ENCODE peak calls at places on chromosome 4, in five cellular contexts. W is fibroblast of pulmonary artery, D is AG04450, P is left ventricle myocardium inferior, U is tibial artery. O is an unnamed sample.

GRCh38 chr4:18389118-18389517 is 367.6 kb upstream of the LCORL start:
- DNase-seq in D (no peak), W (no peak), P (no peak), U (no peak), O (no peak)

GRCh38 chr4:159105761-159106243 is 2.9 kb downstream of the RAPGEF2 start:
- DNase-seq in W (peak), D (no peak), U (no peak), P (no peak), O (no peak)

GRCh38 chr4:3771932-3772495 is 5.8 kb downstream of the ADRA2C start:
- DNase-seq in U (peak), W (no peak), D (no peak), P (no peak), O (no peak)

GRCh38 chr4:111681270-111681669 is 464.0 kb upstream of the FAM241A start:
- DNase-seq in U (no peak), W (no peak), D (no peak), P (no peak), O (no peak)

GRCh38 chr4:7799306-7799705 is 140.4 kb downstream of the AFAP1 start:
- DNase-seq in P (no peak), D (no peak), U (no peak), W (no peak), O (no peak)

GRCh38 chr4:74473155-74473811 is 28.3 kb downstream of the AREG start:
- DNase-seq in P (no peak), D (peak), U (peak), W (peak), O (peak)

GRCh38 chr4:149790172-149790907 is 25.3 kb downstream of the IQCM start:
- DNase-seq in W (peak), D (no peak), U (no peak), P (no peak), O (peak)

GRCh38 chr4:140099993-140100392 is 54.0 kb downstream of the MAML3 start:
- DNase-seq in W (no peak), D (no peak), U (peak), P (peak), O (no peak)

GRCh38 chr4:28211714-28212470 is 1351.3 kb downstream of the STIM2 start:
- DNase-seq in P (no peak), U (no peak), D (no peak), W (no peak), O (peak)

GRCh38 chr4:69156913-69157312 is 57.6 kb downstream of the UGT2B11 start:
- DNase-seq in D (no peak), W (peak), U (no peak), P (no peak), O (no peak)

GRCh38 chr4:56843421-56843899 is 22.0 kb upstream of the SPINK2 start:
- DNase-seq in D (no peak), W (peak), P (no peak), U (no peak), O (no peak)

GRCh38 chr4:23384741-23385140 is 505.1 kb downstream of the PPARGC1A start:
- DNase-seq in U (no peak), D (no peak), P (no peak), W (peak), O (no peak)

GRCh38 chr4:140092094-140092820 is 61.7 kb downstream of the MAML3 start:
- DNase-seq in P (peak), D (no peak), U (no peak), W (no peak), O (no peak)

GRCh38 chr4:139299536-139299935 is 1.8 kb upstream of the NAA15 start:
- DNase-seq in U (no peak), P (no peak), D (no peak), W (no peak), O (no peak)

GRCh38 chr4:1464581-1465171 is 58.4 kb upstream of the NKX1-1 start:
- DNase-seq in U (peak), W (no peak), P (no peak), D (no peak), O (no peak)

GRCh38 chr4:176498857-176499256 is 179.1 kb downstream of the SPCS3 start:
- DNase-seq in U (no peak), P (no peak), D (no peak), W (peak), O (no peak)

GRCh38 chr4:61828960-61829359 is 628.8 kb downstream of the ADGRL3 start:
- DNase-seq in U (no peak), W (no peak), D (no peak), P (no peak), O (no peak)

GRCh38 chr4:97910005-97910404 is 233.3 kb downstream of the STPG2 start:
- DNase-seq in P (no peak), D (no peak), U (no peak), W (no peak), O (no peak)

GRCh38 chr4:78481180-78481579 is 70.4 kb upstream of the ANXA3 start:
- DNase-seq in P (no peak), U (no peak), D (peak), W (peak), O (peak)

GRCh38 chr4:11175374-11175773 is 253.3 kb downstream of the HS3ST1 start:
- DNase-seq in P (no peak), D (no peak), U (no peak), W (no peak), O (no peak)

GRCh38 chr4:140695483-140695882 is 60.7 kb downstream of the TBC1D9 start:
- DNase-seq in D (no peak), U (no peak), P (no peak), W (no peak), O (no peak)

GRCh38 chr4:113232194-113232593 is 182.7 kb downstream of the ANK2 start:
- DNase-seq in D (no peak), W (peak), U (no peak), P (no peak), O (no peak)

DNA sequence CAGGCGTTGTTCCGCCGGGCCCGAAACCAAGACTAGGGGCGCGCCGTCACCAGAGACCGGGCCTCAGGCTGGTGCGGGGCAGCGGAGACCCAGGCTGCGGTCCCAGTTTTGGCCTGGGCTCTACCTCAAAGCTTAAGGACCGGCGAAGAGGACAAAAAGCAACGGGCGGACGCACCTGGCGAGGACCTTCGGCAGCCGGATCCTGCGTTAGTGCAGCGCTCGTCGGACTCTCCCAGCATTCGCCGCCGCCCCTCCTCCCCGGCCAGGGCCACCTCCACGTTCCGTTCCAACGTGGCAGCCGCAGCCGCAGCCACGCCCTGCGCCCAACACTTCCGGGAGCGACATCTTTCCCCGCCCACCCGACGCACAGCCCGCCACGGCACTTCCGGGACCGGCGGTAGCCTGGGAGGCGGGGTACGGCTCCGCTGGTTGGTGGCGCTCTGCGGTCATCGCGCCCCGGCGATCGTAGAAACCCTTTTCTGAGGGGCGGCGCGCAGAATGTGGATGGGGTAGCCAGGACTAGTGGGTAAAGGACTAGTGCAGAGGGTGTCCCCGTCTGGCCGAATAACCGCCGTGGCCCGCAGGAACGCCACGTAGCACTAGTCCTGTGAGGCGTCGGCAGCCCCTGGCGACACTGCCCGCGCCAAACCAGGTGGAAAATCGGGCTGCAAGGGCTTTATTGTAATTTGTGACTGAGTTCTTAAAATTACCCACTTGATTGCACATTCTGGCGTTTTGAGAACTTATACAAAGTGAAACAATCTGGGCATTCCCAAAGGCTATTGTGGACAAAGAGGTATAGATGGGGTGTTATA is at the start of gene SEC31A:
- DNase-seq in U (peak), P (peak), D (peak), W (peak), O (peak)
- TF ChIP-seq CTCF in U (no peak), P (peak), D (peak), W (no peak), O (no peak)

GRCh38 chr4:174135530-174135929 is 147.9 kb downstream of the FBXO8 start:
- DNase-seq in U (no peak), W (no peak), D (no peak), P (no peak), O (no peak)
- H3K4me3 ChIP-seq in U (peak), W (peak), D (no peak), P (peak), O (no peak)

DNA sequence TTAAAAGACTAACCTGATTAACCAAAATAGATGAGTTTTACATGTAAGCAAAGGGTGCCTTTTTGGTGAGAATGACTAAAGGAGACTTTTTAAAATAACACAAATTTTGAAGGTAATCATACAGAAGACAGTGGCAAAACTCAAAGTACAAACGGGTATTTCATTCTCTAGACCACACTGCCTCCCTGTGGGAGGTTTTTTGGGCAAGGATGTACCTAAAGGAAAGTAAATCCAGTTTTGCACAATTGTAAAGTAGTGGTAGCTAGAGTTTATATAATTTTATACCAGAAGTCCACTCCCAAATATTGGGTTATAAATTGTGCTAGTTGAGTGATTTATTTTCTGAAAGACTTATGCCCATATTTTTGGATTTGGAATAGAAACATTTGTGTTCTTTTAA is 201.0 kb downstream of the PAPSS1 start:
- DNase-seq in D (no peak), P (no peak), W (peak), U (no peak), O (no peak)
- TF ChIP-seq CTCF in D (peak), P (no peak), W (peak), U (peak), O (peak)

GRCh38 chr4:145099653-145100052 is 1.5 kb downstream of the ABCE1 start:
- DNase-seq in D (no peak), W (peak), P (no peak), U (no peak), O (no peak)

GRCh38 chr4:145098675-145099037 is 545 bp downstream of the ABCE1 start:
- DNase-seq in D (no peak), P (no peak), W (peak), U (no peak), O (no peak)

GRCh38 chr4:145102619-145103018 is 4.5 kb downstream of the ABCE1 start:
- DNase-seq in W (no peak), D (no peak), U (no peak), P (no peak), O (no peak)

GRCh38 chr4:145103496-145103895 is 5.4 kb downstream of the ABCE1 start:
- DNase-seq in D (no peak), U (no peak), W (no peak), P (no peak), O (no peak)

DNA sequence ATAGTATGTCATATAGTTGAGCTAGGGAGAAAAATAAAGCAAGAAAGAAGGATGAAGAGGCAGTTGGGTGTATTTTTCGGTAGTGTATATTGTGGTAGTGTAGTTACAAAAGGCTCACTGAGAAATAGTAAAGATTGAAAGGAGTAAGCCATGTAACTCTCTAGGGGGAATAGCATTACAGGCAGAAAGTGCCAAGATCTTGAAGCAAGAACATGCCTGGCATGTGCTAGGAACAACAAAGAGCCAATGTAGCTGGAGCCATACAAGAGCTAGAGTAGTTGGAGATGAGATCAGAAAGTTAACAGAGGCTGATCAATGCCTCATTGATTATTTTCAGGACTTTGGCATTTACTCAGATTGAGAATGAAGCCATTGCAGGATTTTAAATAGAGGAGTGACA is 3.0 kb downstream of the ABCE1 start:
- DNase-seq in U (no peak), P (no peak), W (no peak), D (no peak), O (no peak)
- H3K4me3 ChIP-seq in U (no peak), P (no peak), W (no peak), D (no peak), O (no peak)

DNA sequence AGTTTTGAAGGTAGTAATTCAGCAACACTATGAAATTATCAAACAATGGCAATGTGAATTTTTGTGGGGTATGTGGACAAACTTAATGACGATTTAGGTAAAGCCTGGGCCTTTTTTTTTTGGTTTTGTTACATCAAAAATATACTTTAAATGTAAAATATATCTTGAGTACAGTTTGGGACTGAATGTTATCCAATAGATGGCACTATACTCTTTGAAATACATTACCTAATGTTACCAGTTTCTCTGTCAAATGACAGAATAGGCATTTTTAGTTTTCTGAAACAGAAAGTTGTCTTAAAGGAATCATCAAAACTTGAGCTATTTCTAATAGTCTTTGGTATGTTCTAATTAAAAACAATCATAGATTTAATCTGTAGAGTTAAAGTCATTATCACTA is 1651.9 kb downstream of the C4orf33 start:
- DNase-seq in U (no peak), W (peak), P (no peak), D (no peak), O (no peak)
- TF ChIP-seq CTCF in U (no peak), W (peak), P (no peak), D (no peak), O (no peak)

DNA sequence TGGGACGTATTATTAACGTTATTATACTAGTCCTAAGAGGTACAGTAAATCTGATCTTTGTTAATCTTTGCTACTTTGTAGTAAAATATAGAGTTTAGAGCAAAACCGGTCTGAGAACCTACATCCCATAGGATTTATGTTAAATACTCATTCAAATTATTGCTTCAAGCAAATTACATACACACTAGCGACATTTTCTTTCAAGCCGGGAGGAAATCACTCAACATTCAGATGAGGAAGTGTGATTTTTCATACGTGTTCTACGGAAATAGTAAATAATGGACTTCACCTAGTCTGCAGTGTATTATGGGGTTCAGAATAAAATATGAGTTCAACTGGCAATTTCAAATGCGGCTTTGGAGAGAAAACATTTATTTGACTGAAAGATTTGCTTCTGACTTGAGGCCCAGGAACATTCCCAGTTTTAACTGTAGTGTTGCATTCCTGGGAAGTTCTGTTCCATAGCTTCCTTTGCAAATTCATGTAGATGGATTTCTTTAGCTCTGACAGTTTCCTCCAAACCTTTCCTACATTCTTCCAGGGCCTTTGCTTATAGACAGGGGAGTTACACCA is 5.2 kb upstream of the HAND2 start:
- DNase-seq in D (no peak), W (no peak), U (no peak), P (no peak), O (no peak)
- H3K4me3 ChIP-seq in D (no peak), W (no peak), U (no peak), P (peak), O (no peak)

GRCh38 chr4:184310171-184310567 is 92.5 kb upstream of the ENPP6 start:
- DNase-seq in P (no peak), D (no peak), U (no peak), W (no peak), O (no peak)
- TF ChIP-seq CTCF in P (peak), D (no peak), U (no peak), W (no peak), O (peak)

GRCh38 chr4:38674206-38675144 is 10.5 kb downstream of the KLF3 start:
- DNase-seq in P (no peak), W (peak), D (no peak), U (no peak), O (no peak)
- H3K4me3 ChIP-seq in P (peak), W (peak), D (no peak), U (no peak), O (no peak)